ENCODE peak calls at places on chromosomes 12 and 14, in seven cellular contexts. T is RKO, J is HuH-7.5, P is AG04450, O is T-helper 9 cell, W is hepatocyte, M is NCI-H345. C is an unnamed sample.

GRCh38 chr14:100842799-100843198 is 16.9 kb downstream of the MEG3 start:
- DNase-seq in P (peak), M (no peak), W (peak), T (no peak), O (no peak), J (no peak), C (no peak)

GRCh38 chr12:107684990-107685359 is 624 bp upstream of the PWP1 start:
- DNase-seq in O (no peak), M (peak), P (no peak), W (peak), J (peak), T (peak), C (peak)

GRCh38 chr12:125776212-125776611 is 711.0 kb downstream of the AACS start:
- DNase-seq in M (no peak), T (no peak), W (no peak), P (no peak), O (no peak), J (no peak), C (no peak)

GRCh38 chr12:116861331-116861730 is 19.9 kb downstream of the HRK start:
- DNase-seq in J (no peak), T (no peak), O (no peak), P (peak), M (no peak), W (peak), C (no peak)

GRCh38 chr12:75844985-75845384 is 186.6 kb downstream of the PHLDA1 start:
- DNase-seq in P (no peak), T (no peak), W (no peak), O (no peak), M (no peak), J (no peak), C (no peak)

GRCh38 chr14:72608391-72609204 is 285.3 kb downstream of the DPF3 start:
- DNase-seq in W (peak), O (no peak), J (no peak), M (no peak), P (peak), T (peak), C (no peak)

GRCh38 chr14:57889245-57889644 is 23.4 kb upstream of the SLC35F4 start:
- DNase-seq in J (no peak), W (peak), P (no peak), T (peak), M (no peak), O (no peak), C (peak)

GRCh38 chr12:122048156-122048555 is 26.5 kb downstream of the BCL7A start:
- DNase-seq in P (no peak), T (no peak), M (no peak), O (no peak), J (no peak), W (peak), C (no peak)

GRCh38 chr12:109679716-109680520 is 33.7 kb upstream of the FAM222A start:
- DNase-seq in J (no peak), O (no peak), T (no peak), P (no peak), M (peak), W (no peak), C (peak)

GRCh38 chr12:111715242-111715641 is 29.4 kb downstream of the ACAD10 start:
- DNase-seq in M (no peak), P (no peak), O (no peak), J (no peak), W (no peak), T (no peak), C (no peak)

GRCh38 chr12:44019118-44019517 is 183.2 kb downstream of the TMEM117 start:
- DNase-seq in T (no peak), W (no peak), J (no peak), O (no peak), M (no peak), P (no peak), C (no peak)

GRCh38 chr14:69675246-69675583 is 63.8 kb downstream of the SUSD6 start:
- DNase-seq in M (no peak), W (no peak), T (no peak), O (no peak), P (no peak), J (no peak), C (no peak)

GRCh38 chr14:53539489-53540126 is 386.5 kb upstream of the DDHD1 start:
- DNase-seq in O (peak), M (peak), P (peak), J (peak), T (peak), W (peak), C (peak)

GRCh38 chr12:4353785-4354208 is 25.7 kb downstream of the FGF23 start:
- DNase-seq in W (peak), P (no peak), T (peak), J (no peak), O (peak), M (peak), C (peak)

GRCh38 chr12:46472893-46473633 is 100.5 kb upstream of the SLC38A2 start:
- DNase-seq in W (peak), M (no peak), P (no peak), T (no peak), O (no peak), J (no peak), C (no peak)

GRCh38 chr12:110543252-110543959 is 39.7 kb downstream of the PPTC7 start:
- DNase-seq in T (no peak), P (no peak), O (no peak), W (peak), J (no peak), M (no peak), C (peak)

GRCh38 chr12:14958361-14959125 is 2.9 kb downstream of the ARHGDIB start:
- DNase-seq in J (no peak), P (no peak), M (no peak), O (no peak), T (no peak), W (no peak), C (no peak)

GRCh38 chr14:65949711-65950516 is 536.3 kb upstream of the CCDC196 start:
- DNase-seq in T (peak), O (no peak), P (no peak), W (peak), M (peak), J (no peak), C (peak)

GRCh38 chr12:1616233-1617066 is 12.6 kb upstream of the WNT5B start:
- DNase-seq in O (no peak), J (no peak), W (no peak), M (no peak), P (no peak), T (no peak), C (no peak)

GRCh38 chr14:98120831-98121464 is 1151.0 kb downstream of the BCL11B start:
- DNase-seq in J (no peak), T (no peak), P (no peak), W (no peak), O (no peak), M (peak), C (no peak)

GRCh38 chr14:89013098-89013504 is 188.7 kb downstream of the TTC8 start:
- DNase-seq in O (no peak), J (peak), T (peak), W (peak), M (no peak), P (no peak), C (no peak)

GRCh38 chr14:33282181-33282580 is 343.5 kb downstream of the NPAS3 start:
- DNase-seq in M (no peak), T (no peak), J (no peak), O (no peak), W (no peak), P (no peak), C (no peak)

GRCh38 chr14:104624939-104625338 is 20.4 kb upstream of the TMEM179 start:
- DNase-seq in J (no peak), W (no peak), T (no peak), P (no peak), O (no peak), M (no peak), C (no peak)

GRCh38 chr14:96274122-96274910 is 18.3 kb downstream of the BDKRB1 start:
- DNase-seq in M (peak), W (peak), J (no peak), T (no peak), O (no peak), P (peak), C (no peak)

GRCh38 chr12:116450406-116450910 is 108.7 kb upstream of the MAP1LC3B2 start:
- DNase-seq in J (no peak), O (no peak), W (no peak), P (no peak), T (no peak), M (no peak), C (no peak)

GRCh38 chr14:89479802-89480201 is 62.8 kb upstream of the FOXN3 start:
- DNase-seq in P (no peak), J (no peak), O (no peak), W (no peak), T (no peak), M (no peak), C (no peak)

GRCh38 chr14:80959448-80960006 is 4.1 kb downstream of the TSHR start:
- DNase-seq in O (no peak), J (no peak), W (no peak), T (no peak), M (peak), P (no peak), C (no peak)

GRCh38 chr12:48999371-49000131 is at the start of gene DDN:
- DNase-seq in O (peak), M (no peak), J (peak), P (no peak), W (peak), T (peak), C (no peak)

GRCh38 chr12:64181504-64182291 is 40.4 kb downstream of the KICS2 start:
- DNase-seq in O (no peak), T (peak), W (peak), J (peak), P (peak), M (peak), C (peak)

GRCh38 chr12:113302925-113303640 is 31.8 kb downstream of the SLC8B1 start:
- DNase-seq in P (no peak), M (peak), W (no peak), T (no peak), J (no peak), O (no peak), C (no peak)

GRCh38 chr12:111406474-111407370 is 999 bp downstream of the SH2B3 start:
- DNase-seq in J (no peak), T (no peak), O (peak), M (no peak), W (no peak), P (no peak), C (no peak)

GRCh38 chr14:65414961-65415589 is 2.5 kb downstream of the FUT8 start:
- DNase-seq in M (peak), T (peak), O (no peak), P (peak), W (peak), J (no peak), C (peak)

C was measured in cerebellum.